ENCODE peak calls at places on chromosomes 7 and 10, in eight cellular contexts. I, D, K, N, L, A, U and C are unnamed samples. For H3K9me3, the result is how much of the 10 kb centered on the place peaks cover.

GRCh38 chr10:110566472-110567200 is 859 bp upstream of the SMC3 start:
- DNase-seq in U (no peak), L (no peak), D (no peak), I (no peak), A (no peak), K (no peak), N (no peak), C (no peak)

GRCh38 chr10:99619851-99620712 is at the start of gene SLC25A28:
- DNase-seq in N (peak), A (peak), L (peak), D (peak), I (peak), K (peak), U (peak), C (peak)

GRCh38 chr7:2372724-2373123 is 18.1 kb downstream of the EIF3B start:
- DNase-seq in L (no peak), D (no peak), N (no peak), I (no peak), U (no peak), K (no peak), A (no peak), C (no peak)

GRCh38 chr7:85474234-85474633 is 287.4 kb upstream of the SEMA3D start:
- DNase-seq in L (no peak), U (no peak), N (no peak), A (peak), K (no peak), I (no peak), D (no peak), C (no peak)

GRCh38 chr10:43679509-43679908 is 30.8 kb upstream of the ZNF32 start:
- DNase-seq in N (peak), A (no peak), L (no peak), D (peak), I (peak), U (no peak), K (peak), C (no peak)

GRCh38 chr10:79995979-79996629 is 47.2 kb upstream of the SFTPD start:
- DNase-seq in L (no peak), A (no peak), N (no peak), K (no peak), I (no peak), U (no peak), D (no peak), C (no peak)

GRCh38 chr7:51261117-51261835 is 55.3 kb downstream of the COBL start:
- DNase-seq in D (no peak), A (peak), L (no peak), I (no peak), U (no peak), K (no peak), N (no peak), C (no peak)

GRCh38 chr7:158863611-158864506 is 7.5 kb downstream of the DYNC2I1 start:
- DNase-seq in D (peak), U (peak), I (peak), N (peak), A (peak), L (peak), K (peak), C (peak)

GRCh38 chr10:93512565-93512964 is 16.2 kb downstream of the CEP55 start:
- DNase-seq in K (no peak), D (no peak), A (peak), U (no peak), I (no peak), N (no peak), L (no peak), C (no peak)

GRCh38 chr7:44151679-44152355 is 10.7 kb upstream of the MYL7 start:
- DNase-seq in A (no peak), K (no peak), D (no peak), N (no peak), L (no peak), U (no peak), I (no peak), C (no peak)

GRCh38 chr7:98785929-98786571 is 83.8 kb downstream of the TMEM130 start:
- DNase-seq in K (no peak), L (no peak), I (no peak), N (no peak), U (no peak), A (no peak), D (no peak), C (no peak)

GRCh38 chr7:1546909-1547776 is 8.9 kb downstream of the TMEM184A start:
- DNase-seq in I (no peak), D (no peak), A (no peak), U (no peak), L (no peak), K (no peak), N (no peak), C (no peak)

GRCh38 chr7:14606101-14606500 is 296.4 kb downstream of the DGKB start:
- DNase-seq in U (no peak), I (no peak), N (no peak), K (no peak), L (no peak), A (peak), D (no peak), C (no peak)

GRCh38 chr10:128211953-128212727 is 85.9 kb upstream of the MKI67 start:
- DNase-seq in L (peak), A (peak), U (peak), N (peak), D (peak), K (peak), I (peak), C (no peak)

GRCh38 chr7:127751062-127751722 is 99.2 kb downstream of the SND1 start:
- DNase-seq in I (no peak), N (no peak), U (no peak), L (no peak), D (no peak), A (no peak), K (no peak), C (no peak)

GRCh38 chr10:992523-993340 is 4.5 kb downstream of the GTPBP4 start:
- DNase-seq in D (no peak), U (peak), A (no peak), I (no peak), N (no peak), L (no peak), K (no peak), C (no peak)

GRCh38 chr7:44338600-44338999 is 13.2 kb upstream of the CAMK2B start:
- DNase-seq in I (no peak), A (no peak), D (no peak), N (no peak), K (no peak), U (no peak), L (no peak), C (no peak)

GRCh38 chr10:110414563-110415309 is 83.0 kb upstream of the DUSP5 start:
- DNase-seq in I (no peak), A (peak), K (peak), U (no peak), D (peak), N (peak), L (peak), C (no peak)

GRCh38 chr10:123141791-123142700 is 5.9 kb upstream of the HMX2 start:
- DNase-seq in U (no peak), D (no peak), I (no peak), A (no peak), L (no peak), K (no peak), N (no peak), C (no peak)

GRCh38 chr10:59633063-59633462 is 76.6 kb downstream of the SLC16A9 start:
- DNase-seq in N (no peak), I (no peak), A (no peak), L (no peak), K (no peak), U (no peak), D (no peak), C (no peak)

GRCh38 chr10:97709746-97710078 is 3.8 kb upstream of the MARVELD1 start:
- DNase-seq in D (no peak), A (no peak), L (no peak), N (no peak), U (no peak), K (no peak), I (no peak), C (no peak)

GRCh38 chr7:23277359-23277989 is 21.7 kb upstream of the MALSU1 start:
- DNase-seq in I (no peak), A (peak), L (peak), U (peak), D (peak), K (no peak), N (no peak), C (no peak)

GRCh38 chr7:86600506-86601290 is 43.0 kb upstream of the GRM3 start:
- DNase-seq in U (no peak), D (no peak), L (no peak), I (no peak), A (no peak), N (no peak), K (no peak), C (no peak)

GRCh38 chr7:1898628-1899185 is 228.6 kb downstream of the ELFN1 start:
- DNase-seq in U (no peak), K (no peak), I (peak), A (no peak), L (no peak), N (no peak), D (no peak), C (no peak)

GRCh38 chr7:16396766-16397496 is 24.4 kb downstream of the CRPPA start:
- DNase-seq in I (no peak), K (no peak), N (no peak), D (no peak), A (no peak), U (no peak), L (no peak), C (no peak)

GRCh38 chr7:16399265-16399801 is 22.0 kb downstream of the CRPPA start:
- DNase-seq in L (no peak), K (no peak), U (no peak), N (no peak), A (no peak), D (no peak), I (no peak), C (no peak)

GRCh38 chr7:16399916-16400895 is 21.1 kb downstream of the CRPPA start:
- DNase-seq in I (no peak), K (no peak), A (no peak), L (no peak), N (no peak), D (no peak), U (no peak), C (no peak)

GRCh38 chr7:16397497-16398210 is 23.7 kb downstream of the CRPPA start:
- DNase-seq in A (no peak), D (no peak), I (no peak), N (no peak), U (no peak), K (no peak), L (no peak), C (no peak)

DNA sequence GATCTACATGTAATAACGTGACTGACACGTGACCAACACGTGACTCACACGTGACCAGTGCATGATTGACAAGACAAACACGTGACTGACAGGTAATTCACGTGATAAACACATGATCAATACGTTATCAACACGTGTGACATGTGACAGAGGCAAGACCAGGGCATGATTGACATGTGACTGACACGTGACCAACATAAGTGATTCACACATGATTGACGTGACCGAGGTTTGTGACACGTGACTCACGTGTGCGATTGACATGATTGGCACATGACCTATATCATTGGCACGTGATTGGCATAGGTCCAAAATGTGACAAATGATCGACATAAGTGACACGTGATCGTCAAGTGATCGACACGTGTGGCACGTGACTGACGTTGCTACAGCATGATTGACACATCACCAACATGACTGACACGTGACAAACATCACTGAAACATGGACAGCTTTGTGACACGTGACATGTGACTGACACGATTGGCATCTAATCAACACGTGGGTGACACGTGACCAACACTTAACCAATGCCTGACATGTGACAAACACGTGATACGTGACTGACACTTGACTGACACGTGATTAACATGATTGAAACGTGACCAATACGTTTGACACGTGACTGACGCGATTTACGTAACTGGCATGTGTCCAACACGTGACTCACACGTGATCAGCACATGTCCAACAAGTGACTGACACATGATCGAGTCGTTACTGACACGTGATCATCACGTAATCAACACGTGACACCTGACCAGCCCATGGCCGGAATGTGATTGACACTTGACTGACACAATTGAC is 22.9 kb downstream of the CRPPA start:
- DNase-seq in D (no peak), K (no peak), N (no peak), L (no peak), I (no peak), U (no peak), A (no peak), C (no peak)
- H3K9me3 ChIP-seq in D (under half), K (under half), N (under half), L (half or more), I (under half), U (under half), A (under half), C (under half)

GRCh38 chr10:72276013-72276387 is 2.3 kb downstream of the DDIT4 start:
- DNase-seq in D (peak), A (peak), N (peak), K (peak), I (peak), L (no peak), U (no peak), C (no peak)

GRCh38 chr10:72277996-72278667 is 4.4 kb downstream of the DDIT4 start:
- DNase-seq in L (no peak), U (no peak), D (peak), K (no peak), I (no peak), N (no peak), A (no peak), C (no peak)

GRCh38 chr10:72275351-72276012 is 1.8 kb downstream of the DDIT4 start:
- DNase-seq in I (no peak), L (no peak), U (no peak), K (no peak), D (peak), A (no peak), N (peak), C (no peak)

GRCh38 chr10:72277340-72277995 is 3.7 kb downstream of the DDIT4 start:
- DNase-seq in N (no peak), I (no peak), A (no peak), D (no peak), K (no peak), U (no peak), L (no peak), C (no peak)

DNA sequence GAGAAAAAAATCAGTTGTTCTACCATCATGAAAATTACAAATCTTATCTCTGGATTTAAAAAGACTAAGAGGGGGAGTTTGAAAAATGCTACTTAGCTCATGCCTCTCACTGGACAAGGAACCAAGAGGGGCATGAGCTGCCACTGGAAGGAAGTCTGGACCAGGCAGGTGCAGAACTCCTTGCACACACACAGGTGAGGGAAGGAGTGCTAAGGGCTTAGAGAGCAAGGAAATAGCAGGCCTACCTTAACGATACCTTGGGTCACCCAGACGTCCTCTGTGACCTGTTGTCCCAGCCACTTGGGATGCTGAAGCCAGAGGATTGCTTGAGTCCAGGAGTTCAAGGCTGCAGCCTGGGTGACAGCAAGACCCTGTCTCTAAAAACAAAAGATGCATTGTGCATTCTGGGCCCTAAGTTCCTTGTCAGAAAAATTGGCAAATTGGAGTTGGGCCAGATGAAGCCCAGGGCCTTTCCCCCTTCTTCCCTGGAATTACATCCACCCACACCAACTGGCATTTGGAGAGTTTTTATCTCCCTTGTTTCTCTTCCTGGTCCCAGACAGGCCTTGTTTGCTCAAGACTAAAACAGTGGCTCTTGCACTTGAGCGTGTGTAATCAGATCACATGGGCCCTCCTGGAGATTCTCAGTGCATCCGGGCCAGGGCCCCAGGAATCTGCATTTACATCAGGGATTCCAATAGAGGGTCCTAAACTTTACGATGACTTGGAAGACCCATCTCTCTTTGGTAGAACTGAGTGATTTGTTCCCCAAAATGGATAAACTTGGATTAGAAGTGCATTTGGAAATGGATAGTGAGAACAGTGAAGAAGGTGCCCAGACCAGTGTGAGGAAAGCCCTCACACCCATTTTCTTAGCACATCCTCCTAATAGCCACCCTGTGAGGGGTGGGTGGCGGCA is 3.0 kb downstream of the DDIT4 start:
- DNase-seq in I (no peak), U (no peak), K (peak), D (peak), A (no peak), L (no peak), N (peak), C (no peak)
- H3K4me3 ChIP-seq in I (peak), U (peak), K (peak), D (peak), A (peak), L (peak), N (no peak), C (peak)

GRCh38 chr10:62336404-62336803 is 37.8 kb upstream of the ZNF365 start:
- DNase-seq in A (no peak), I (no peak), N (no peak), L (no peak), D (no peak), U (no peak), K (no peak), C (no peak)

GRCh38 chr10:62343000-62343399 is 31.2 kb upstream of the ZNF365 start:
- DNase-seq in I (no peak), D (no peak), A (no peak), N (no peak), U (no peak), K (no peak), L (no peak), C (no peak)

DNA sequence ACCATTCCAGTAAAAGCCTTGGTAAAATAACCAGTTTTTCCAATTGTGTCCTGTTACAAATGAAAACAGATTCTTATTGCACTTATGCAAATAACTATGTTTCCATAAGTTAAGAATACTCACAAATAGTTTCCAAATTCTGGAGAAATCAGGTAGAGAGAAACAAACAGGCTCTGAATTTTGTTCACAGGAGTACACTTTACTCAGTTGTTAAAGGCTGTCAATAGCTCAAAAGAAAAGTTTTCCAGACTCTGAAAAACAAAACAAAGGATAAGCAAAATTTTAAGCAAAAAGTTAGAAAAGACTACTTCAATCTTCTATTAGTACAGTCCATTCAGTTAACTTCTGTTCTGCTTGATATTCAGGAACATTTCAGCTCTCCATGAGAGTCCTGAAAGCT is 32.8 kb upstream of the ZNF365 start:
- DNase-seq in L (no peak), U (no peak), I (no peak), N (no peak), K (no peak), D (no peak), A (peak), C (no peak)
- H3K9me3 ChIP-seq in L (under half), U (under half), I (under half), N (under half), K (under half), D (under half), A (half or more), C (under half)

GRCh38 chr7:43112941-43113621 is 634 bp downstream of the HECW1 start:
- DNase-seq in L (peak), K (no peak), A (peak), U (no peak), I (no peak), N (no peak), D (no peak), C (no peak)

GRCh38 chr7:43112088-43112940 is at the start of gene HECW1:
- DNase-seq in A (no peak), U (no peak), L (no peak), I (no peak), D (no peak), K (no peak), N (no peak), C (no peak)

GRCh38 chr7:43114451-43114765 is 2.0 kb downstream of the HECW1 start:
- DNase-seq in N (no peak), U (no peak), K (no peak), I (no peak), L (no peak), D (no peak), A (no peak), C (no peak)

GRCh38 chr7:43116451-43116850 is 4.0 kb downstream of the HECW1 start:
- DNase-seq in U (no peak), K (no peak), A (no peak), D (no peak), I (no peak), N (no peak), L (no peak), C (no peak)

DNA sequence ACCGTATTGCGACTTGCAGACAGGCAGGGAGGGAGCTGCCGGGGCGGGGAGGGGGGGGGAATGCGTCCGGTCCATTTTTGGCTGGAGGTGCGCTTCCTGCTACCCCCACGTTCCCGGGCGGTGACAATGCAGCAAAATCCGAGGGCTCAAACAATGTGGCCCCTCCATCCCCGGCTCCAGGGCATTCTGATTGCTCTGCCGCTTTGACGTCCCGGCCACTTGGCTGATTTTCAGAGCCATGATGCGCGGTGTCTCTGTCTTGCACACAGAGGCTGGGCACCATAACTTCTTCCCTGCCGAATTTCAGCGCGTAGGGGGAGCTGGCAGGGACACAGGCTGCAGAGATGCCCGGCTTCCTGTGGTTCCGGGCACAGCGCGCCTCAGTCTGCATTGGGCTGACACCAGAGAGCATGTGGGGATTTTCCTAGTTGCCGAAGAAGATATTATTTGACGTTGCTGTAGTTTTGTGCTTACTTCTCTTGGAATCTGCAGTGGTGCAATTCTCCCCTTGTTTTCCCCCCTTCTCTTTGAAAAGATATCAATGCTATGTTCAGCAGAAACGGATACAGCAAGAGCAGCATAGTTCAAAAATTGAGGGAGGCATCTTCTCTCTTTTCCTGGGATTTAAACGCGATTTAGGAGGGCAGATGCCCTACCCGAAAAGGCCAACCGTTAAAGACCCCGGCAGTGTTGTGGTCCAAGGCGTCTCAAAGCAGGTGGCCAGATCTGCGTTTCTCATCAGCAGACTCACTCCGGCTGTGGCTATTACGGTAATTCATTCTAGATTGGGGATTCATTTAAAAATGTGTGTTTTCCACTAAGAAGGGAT is 1.4 kb downstream of the HECW1 start:
- DNase-seq in L (no peak), I (no peak), N (no peak), K (no peak), D (no peak), U (no peak), A (no peak), C (no peak)
- H3K4me3 ChIP-seq in L (peak), I (peak), N (no peak), K (peak), D (no peak), U (peak), A (peak), C (peak)

GRCh38 chr7:27144799-27145166 is 1.3 kb upstream of the HOXA5 start:
- DNase-seq in K (no peak), N (peak), I (no peak), L (no peak), U (no peak), A (no peak), D (peak), C (no peak)
- H3K9me3 ChIP-seq in K (under half), N (under half), I (under half), L (under half), U (under half), A (under half), D (under half), C (under half)

GRCh38 chr10:119427263-119427864 is 115.2 kb downstream of the RGS10 start:
- DNase-seq in L (no peak), U (no peak), N (no peak), D (no peak), I (no peak), K (no peak), A (no peak), C (no peak)
- H3K4me3 ChIP-seq in L (no peak), U (no peak), N (no peak), D (no peak), I (no peak), K (no peak), A (no peak), C (no peak)